ENCODE peak calls at places on chromosome 12, in seven cellular contexts. V is left ventricle myocardium inferior; W is CD8-positive, alpha-beta T cell; K is upper lobe of right lung; A is colonic mucosa; X is psoas muscle; L is tibial nerve. F is an unnamed sample.

GRCh38 chr12:119669744-119670472 is 2.0 kb downstream of the PRKAB1 start:
- DNase-seq in W (no peak), A (peak; percentile 61), X (no peak), V (no peak), L (no peak), K (peak; percentile 86), F (no peak)

GRCh38 chr12:115088328-115088994 is 404.5 kb upstream of the TBX3 start:
- DNase-seq in W (no peak), X (no peak), K (peak; percentile 66), L (no peak), V (peak; percentile 22), A (no peak), F (peak; percentile 26)

GRCh38 chr12:16076553-16076952 is 165.4 kb downstream of the DERA start:
- DNase-seq in A (peak; percentile 23), V (no peak), L (no peak), W (no peak), X (no peak), K (no peak), F (no peak)

GRCh38 chr12:125140918-125141573 is 75.8 kb downstream of the AACS start:
- DNase-seq in V (no peak), A (no peak), K (no peak), X (no peak), L (no peak), W (no peak), F (no peak)

GRCh38 chr12:28865776-28866175 is 283.3 kb upstream of the FAR2 start:
- DNase-seq in W (no peak), L (no peak), A (no peak), V (no peak), K (no peak), X (no peak), F (no peak)

GRCh38 chr12:32502693-32503510 is 103.5 kb downstream of the FGD4 start:
- DNase-seq in X (no peak), A (no peak), W (no peak), K (no peak), V (no peak), L (peak; percentile 71), F (no peak)

GRCh38 chr12:22518998-22519397 is 25.3 kb downstream of the C2CD5 start:
- DNase-seq in L (no peak), X (no peak), W (no peak), K (no peak), A (no peak), V (no peak), F (no peak)

GRCh38 chr12:124956571-124956970 is 32.4 kb downstream of the DHX37 start:
- DNase-seq in V (no peak), L (no peak), X (no peak), A (no peak), K (no peak), W (no peak), F (no peak)

GRCh38 chr12:954736-955135 is 5.2 kb upstream of the RAD52 start:
- DNase-seq in K (no peak), W (no peak), X (no peak), V (no peak), L (no peak), A (no peak), F (no peak)

GRCh38 chr12:63090716-63091115 is 60.3 kb downstream of the AVPR1A start:
- DNase-seq in K (no peak), X (no peak), V (no peak), A (no peak), L (no peak), W (no peak), F (no peak)

GRCh38 chr12:74021937-74022336 is 515.7 kb upstream of the ATXN7L3B start:
- DNase-seq in K (no peak), W (no peak), X (peak; percentile 58), A (peak; percentile 24), L (no peak), V (peak; percentile 35), F (peak; percentile 29)

GRCh38 chr12:84706374-84706773 is 206.2 kb downstream of the SLC6A15 start:
- DNase-seq in L (no peak), K (no peak), A (no peak), X (no peak), W (no peak), V (no peak), F (no peak)

GRCh38 chr12:133107121-133107520 is 23.0 kb downstream of the ZNF891 start:
- DNase-seq in X (no peak), L (no peak), A (no peak), V (no peak), K (no peak), W (no peak), F (no peak)
- H3K9me3 ChIP-seq in X (peaks cover 99% of the 10 kb centered on the region), L (peaks cover 46% of the 10 kb centered on the region), A (peaks cover 30% of the 10 kb centered on the region), V (peaks cover 100% of the 10 kb centered on the region), K (peaks cover 98% of the 10 kb centered on the region), W (peaks cover 72% of the 10 kb centered on the region), F (peaks cover 100% of the 10 kb centered on the region)

GRCh38 chr12:127077262-127078045 is 1189.5 kb upstream of the TMEM132C start:
- DNase-seq in K (no peak), W (no peak), L (no peak), V (no peak), X (no peak), A (no peak), F (no peak)
- TF ChIP-seq CTCF in K (no peak), W (no peak), L (no peak), V (no peak), X (no peak), A (no peak), F (no peak)

DNA sequence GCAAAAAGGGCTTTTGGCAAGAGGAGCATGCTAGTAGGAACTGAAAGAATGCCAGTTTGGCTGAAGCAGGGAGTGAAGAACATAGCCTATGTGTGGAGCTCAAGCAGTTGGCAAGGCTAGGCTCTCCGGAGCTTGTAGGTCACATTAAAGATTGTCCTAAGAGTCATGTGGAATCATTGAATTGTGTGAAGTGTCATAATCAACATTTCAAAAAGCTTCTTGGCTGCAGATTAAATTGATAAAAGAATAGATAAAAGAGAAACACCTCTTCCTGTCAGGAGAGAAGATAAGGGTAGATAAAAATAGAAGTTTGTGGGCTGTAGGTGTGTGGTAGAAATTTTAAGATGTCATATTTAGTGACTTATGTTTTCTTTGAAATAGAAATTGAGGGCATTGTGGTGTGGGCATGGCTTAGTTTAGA is 36.1 kb downstream of the CPSF6 start:
- DNase-seq in L (no peak), V (no peak), K (no peak), A (no peak), W (no peak), X (no peak), F (no peak)
- H3K4me3 ChIP-seq in L (no peak overlapping the region), V (no peak overlapping the region), K (no peak overlapping the region), A (no peak overlapping the region), W (no peak overlapping the region), X (no peak overlapping the region), F (no peak overlapping the region)

GRCh38 chr12:85996280-85996679 is 122.2 kb downstream of the NTS start:
- DNase-seq in V (no peak), L (no peak), X (no peak), K (no peak), A (no peak), W (no peak), F (no peak)
- H3K9me3 ChIP-seq in V (peaks cover 39% of the 10 kb centered on the region), L (no peaks in the 10 kb centered on the region), X (no peaks in the 10 kb centered on the region), K (no peaks in the 10 kb centered on the region), A (no peaks in the 10 kb centered on the region), W (no peaks in the 10 kb centered on the region), F (peaks cover 15% of the 10 kb centered on the region)

GRCh38 chr12:46942579-46942978 is 116.8 kb upstream of the SLC38A4 start:
- DNase-seq in L (no peak), A (no peak), V (no peak), X (no peak), K (no peak), W (no peak), F (no peak)

GRCh38 chr12:46944771-46945170 is 119.0 kb upstream of the SLC38A4 start:
- DNase-seq in K (no peak), V (no peak), L (no peak), A (no peak), X (no peak), W (no peak), F (no peak)

GRCh38 chr12:46946137-46946536 is 120.3 kb upstream of the SLC38A4 start:
- DNase-seq in V (no peak), W (no peak), K (no peak), A (no peak), L (no peak), X (no peak), F (no peak)

GRCh38 chr12:46945591-46945990 is 119.8 kb upstream of the SLC38A4 start:
- DNase-seq in K (no peak), A (no peak), V (no peak), X (no peak), L (no peak), W (no peak), F (no peak)

DNA sequence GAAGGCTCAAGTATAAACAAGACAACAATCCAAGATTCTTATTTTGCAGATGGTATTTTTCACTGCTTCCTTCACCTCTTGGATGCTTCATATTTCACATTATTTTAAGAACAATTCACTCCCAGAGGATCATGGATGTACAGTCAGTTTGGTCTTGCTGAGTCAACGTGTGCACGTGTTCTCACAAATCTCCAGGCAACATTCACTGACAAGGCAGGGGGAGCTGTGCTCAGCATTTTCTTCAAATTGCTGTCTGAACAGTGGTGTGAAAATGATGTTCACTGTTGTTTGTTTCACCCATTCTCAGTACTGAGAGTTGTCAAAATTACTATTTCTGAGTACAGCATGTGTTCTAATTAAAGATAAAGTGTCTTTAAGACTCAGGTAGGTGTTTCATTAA is 118.3 kb upstream of the SLC38A4 start:
- DNase-seq in X (no peak), V (no peak), L (no peak), W (no peak), A (no peak), K (no peak), F (no peak)
- TF ChIP-seq CTCF in X (peak; percentile 20), V (peak; percentile 37), L (no peak), W (no peak), A (no peak), K (no peak), F (peak; percentile 24)

F was measured in heart right ventricle.